ENCODE peak calls at places on chromosomes 6 and 20, in eight cellular contexts. X is HTR-8/SVneo; Q is fibroblast of lung; S is activated T-cell treated with anti-CD3 and anti-CD28 coated beads, Interleukin-2, amount 50 U/mL, for 72 hours; Y is body of pancreas; M is head of caudate nucleus; Z is H4; P is NCI-H1105 treated with DMSO at 0.1 percent for 48 hours. W is an unnamed sample.

GRCh38 chr6:6090861-6091607 is 84.3 kb upstream of the NRN1 start:
- DNase-seq in X (no peak), Q (no peak), S (no peak), Y (no peak), M (no peak), Z (no peak), P (no peak), W (no peak)

GRCh38 chr6:142842423-142843261 is 102.3 kb downstream of the HIVEP2 start:
- DNase-seq in X (no peak), Q (peak), S (peak), Y (no peak), M (no peak), Z (peak), P (no peak), W (no peak)

GRCh38 chr6:47792216-47792733 is 10.4 kb downstream of the OPN5 start:
- DNase-seq in X (no peak), Q (no peak), S (no peak), Y (no peak), M (no peak), Z (no peak), P (no peak), W (no peak)

GRCh38 chr6:82178084-82178758 is 69.3 kb downstream of the IBTK start:
- DNase-seq in X (peak), Q (peak), S (no peak), Y (no peak), M (no peak), Z (peak), P (peak), W (peak)

GRCh38 chr20:37915800-37916570 is 13.1 kb downstream of the VSTM2L start:
- DNase-seq in X (no peak), Q (no peak), S (no peak), Y (no peak), M (peak), Z (no peak), P (no peak), W (no peak)

GRCh38 chr6:55868910-55869479 is 6.4 kb downstream of the BMP5 start:
- DNase-seq in X (peak), Q (peak), S (peak), Y (no peak), M (no peak), Z (peak), P (no peak), W (peak)

GRCh38 chr20:60091284-60091683 is 133.1 kb downstream of the CDH26 start:
- DNase-seq in X (no peak), Q (no peak), S (no peak), Y (no peak), M (no peak), Z (no peak), P (no peak), W (no peak)

GRCh38 chr6:39182604-39183003 is 46.7 kb downstream of the KCNK5 start:
- DNase-seq in X (no peak), Q (no peak), S (no peak), Y (peak), M (no peak), Z (no peak), P (no peak), W (no peak)

GRCh38 chr6:92623441-92623840 is 795.9 kb downstream of the EPHA7 start:
- DNase-seq in X (no peak), Q (no peak), S (no peak), Y (no peak), M (no peak), Z (no peak), P (no peak), W (no peak)

GRCh38 chr6:129446272-129446851 is 263.6 kb downstream of the ARHGAP18 start:
- DNase-seq in X (no peak), Q (no peak), S (no peak), Y (no peak), M (no peak), Z (no peak), P (no peak), W (no peak)

GRCh38 chr20:51553897-51554504 is 11.5 kb upstream of the NFATC2 start:
- DNase-seq in X (no peak), Q (peak), S (no peak), Y (no peak), M (peak), Z (no peak), P (no peak), W (no peak)

GRCh38 chr6:157228421-157229218 is 94.7 kb downstream of the TMEM242 start:
- DNase-seq in X (no peak), Q (no peak), S (no peak), Y (peak), M (peak), Z (no peak), P (peak), W (no peak)

GRCh38 chr6:10419749-10420545 is 5.1 kb upstream of the TFAP2A start:
- DNase-seq in X (no peak), Q (no peak), S (no peak), Y (no peak), M (no peak), Z (no peak), P (no peak), W (no peak)

GRCh38 chr6:53639520-53639919 is 26.0 kb downstream of the KLHL31 start:
- DNase-seq in X (no peak), Q (no peak), S (no peak), Y (no peak), M (no peak), Z (no peak), P (no peak), W (no peak)

GRCh38 chr20:47727170-47727880 is 58.0 kb downstream of the SULF2 start:
- DNase-seq in X (no peak), Q (no peak), S (peak), Y (peak), M (peak), Z (no peak), P (no peak), W (no peak)

GRCh38 chr6:82906489-82906888 is 159.2 kb downstream of the UBE3D start:
- DNase-seq in X (no peak), Q (peak), S (no peak), Y (no peak), M (no peak), Z (peak), P (no peak), W (no peak)

GRCh38 chr6:109284675-109285074 is 97.6 kb downstream of the CD164 start:
- DNase-seq in X (no peak), Q (no peak), S (no peak), Y (no peak), M (no peak), Z (no peak), P (no peak), W (no peak)

GRCh38 chr6:1604991-1605821 is 4.5 kb upstream of the FOXC1 start:
- DNase-seq in X (no peak), Q (no peak), S (no peak), Y (no peak), M (no peak), Z (no peak), P (no peak), W (no peak)

GRCh38 chr6:20447581-20448132 is 46.0 kb downstream of the E2F3 start:
- DNase-seq in X (no peak), Q (no peak), S (no peak), Y (no peak), M (no peak), Z (no peak), P (no peak), W (no peak)

W was measured in COLO829.